ENCODE peak calls at places on chromosomes 16 and 17, in five cellular contexts. Z is HepG2, Q is GM12878, V is NT2/D1, T is H1. U is an unnamed sample.

GRCh38 chr16:62661435-62661834 is 625.2 kb upstream of the CDH8 start:
- DNase-seq in T (no peak), Q (no peak), Z (no peak), V (no peak), U (no peak)

GRCh38 chr17:8062435-8062806 is 23.6 kb downstream of the ALOX15B start:
- DNase-seq in Z (no peak), Q (no peak), T (no peak), V (no peak), U (no peak)

GRCh38 chr17:8021565-8022357 is 17.1 kb upstream of the ALOX15B start:
- DNase-seq in Z (no peak), T (no peak), Q (no peak), V (no peak), U (no peak)

GRCh38 chr16:73196670-73197069 is 148.7 kb upstream of the ZFHX3 start:
- DNase-seq in T (peak; percentile 74), V (peak; percentile 77), Z (peak; percentile 70), Q (peak; percentile 24), U (peak; percentile 81)

GRCh38 chr16:11795887-11796226 is 1.2 kb downstream of the ZC3H7A start:
- DNase-seq in T (no peak), V (no peak), Q (no peak), Z (no peak), U (no peak)

GRCh38 chr17:63809970-63810369 is 17.3 kb upstream of the PSMC5 start:
- DNase-seq in V (no peak), T (no peak), Z (no peak), Q (no peak), U (no peak)

GRCh38 chr17:2214887-2215615 is 88.5 kb downstream of the SMG6 start:
- DNase-seq in Z (no peak), Q (no peak), V (no peak), T (no peak), U (no peak)

GRCh38 chr16:84726670-84727467 is 27.1 kb downstream of the USP10 start:
- DNase-seq in T (peak; percentile 47), Z (peak; percentile 71), Q (peak; percentile 72), V (no peak), U (no peak)

GRCh38 chr17:49249292-49249794 is 18.8 kb upstream of the PHOSPHO1 start:
- DNase-seq in T (no peak), V (no peak), Z (no peak), Q (no peak), U (no peak)

GRCh38 chr16:25785361-25785760 is 93.6 kb downstream of the HS3ST4 start:
- DNase-seq in Q (no peak), Z (no peak), V (no peak), T (no peak), U (no peak)

GRCh38 chr17:76630151-76630550 is 13.4 kb downstream of the ST6GALNAC1 start:
- DNase-seq in V (peak; percentile 15), T (no peak), Q (no peak), Z (no peak), U (no peak)

GRCh38 chr17:74971842-74972106 is 785 bp downstream of the HID1 start:
- DNase-seq in V (no peak), Q (no peak), Z (no peak), T (no peak), U (no peak)

GRCh38 chr17:62178579-62178978 is 113.5 kb upstream of the MED13 start:
- DNase-seq in V (no peak), T (no peak), Z (no peak), Q (no peak), U (no peak)

GRCh38 chr16:66133641-66134402 is 232.7 kb upstream of the CDH5 start:
- DNase-seq in Z (no peak), Q (no peak), T (no peak), V (no peak), U (no peak)

GRCh38 chr17:27526603-27527002 is 70.4 kb downstream of the KSR1 start:
- DNase-seq in V (no peak), T (no peak), Q (no peak), Z (no peak), U (no peak)

GRCh38 chr17:31413871-31414589 is 22.6 kb downstream of the RAB11FIP4 start:
- DNase-seq in T (no peak), Z (no peak), Q (no peak), V (no peak), U (no peak)

GRCh38 chr16:19169081-19169639 is 1.1 kb downstream of the SYT17 start:
- DNase-seq in T (peak; percentile 52), Z (no peak), V (no peak), Q (no peak), U (no peak)

GRCh38 chr16:71894229-71894920 is 956 bp upstream of the IST1 start:
- DNase-seq in Q (no peak), V (peak; percentile 58), Z (peak; percentile 56), T (peak; percentile 68), U (peak; percentile 15)

GRCh38 chr17:55576237-55576998 is 65.2 kb upstream of the SMIM36 start:
- DNase-seq in Z (peak; percentile 28), Q (peak; percentile 8), T (no peak), V (no peak), U (no peak)

GRCh38 chr16:75130150-75130771 is 13.7 kb upstream of the LDHD start:
- DNase-seq in Z (peak; percentile 71), Q (no peak), V (no peak), T (no peak), U (no peak)

GRCh38 chr17:58270476-58271290 is 10.1 kb downstream of the MPO start:
- DNase-seq in T (peak; percentile 54), Q (no peak), V (no peak), Z (no peak), U (peak; percentile 12)

GRCh38 chr17:73384926-73385325 is 73.1 kb upstream of the CDC42EP4 start:
- DNase-seq in V (no peak), Q (no peak), Z (no peak), T (no peak), U (no peak)

GRCh38 chr17:1267471-1267947 is 2.7 kb upstream of the BHLHA9 start:
- DNase-seq in V (no peak), T (no peak), Z (no peak), Q (no peak), U (no peak)

GRCh38 chr17:2416010-2416734 is 15.3 kb upstream of the MNT start:
- DNase-seq in T (peak; percentile 98), Q (no peak), Z (peak; percentile 61), V (no peak), U (peak; percentile 84)

GRCh38 chr17:66727634-66728570 is 107.0 kb upstream of the CACNG5 start:
- DNase-seq in Q (no peak), Z (peak; percentile 47), T (peak; percentile 78), V (peak; percentile 52), U (peak; percentile 75)

GRCh38 chr17:36920032-36921000 is 17.0 kb upstream of the LHX1 start:
- DNase-seq in V (no peak), Z (no peak), T (peak; percentile 63), Q (no peak), U (no peak)

GRCh38 chr17:67052720-67053437 is 8.5 kb downstream of the CACNG1 start:
- DNase-seq in V (no peak), T (no peak), Q (no peak), Z (no peak), U (no peak)

DNA sequence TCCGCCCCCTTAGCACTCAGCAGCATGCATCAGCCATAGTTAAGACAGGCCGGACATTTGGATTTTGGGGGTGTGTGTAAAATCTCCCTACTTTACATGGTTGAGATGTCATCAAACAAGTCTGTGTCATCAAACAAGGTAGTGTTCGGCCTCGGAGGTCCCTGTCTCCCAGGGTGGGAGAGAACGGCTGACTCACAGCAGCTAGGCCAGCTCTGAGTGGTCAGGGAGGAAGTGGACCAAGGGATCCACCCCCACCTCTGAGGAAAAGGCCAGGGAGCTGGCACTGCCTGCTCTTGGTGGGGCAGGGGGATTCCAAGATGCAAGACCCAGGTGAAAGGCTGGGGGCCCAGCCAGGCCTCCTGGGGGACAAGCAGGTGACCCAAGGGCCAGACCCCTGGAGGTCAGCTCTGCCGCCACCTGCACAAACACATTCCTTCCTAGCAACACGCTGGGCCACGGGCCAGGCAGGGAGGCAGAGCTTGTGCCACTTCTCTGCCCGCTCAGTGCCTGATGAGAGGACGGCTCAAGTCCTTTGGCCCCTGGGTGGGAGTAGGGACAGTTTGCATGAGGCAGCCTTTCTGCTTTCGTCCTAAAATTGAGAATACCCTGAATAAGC is 28.5 kb downstream of the KIFC3 start:
- DNase-seq in T (no peak), V (no peak), Z (no peak), Q (no peak), U (no peak)
- TF ChIP-seq SUZ12 in T (no peak), V (no peak), Z (no peak), Q (no peak), U (no peak)

GRCh38 chr16:31397701-31398100 is 4.6 kb downstream of the ITGAD start:
- DNase-seq in T (no peak), Z (no peak), Q (no peak), V (no peak), U (no peak)
- TF ChIP-seq SUZ12 in T (no peak), Z (no peak), Q (no peak), V (no peak), U (no peak)

GRCh38 chr17:33986566-33986965 is 268.5 kb upstream of the CCL2 start:
- DNase-seq in V (no peak), T (no peak), Q (no peak), Z (no peak), U (no peak)
- TF ChIP-seq SUZ12 in V (no peak), T (no peak), Q (no peak), Z (no peak), U (no peak)

GRCh38 chr16:86344881-86345280 is 165.4 kb upstream of the FOXF1 start:
- DNase-seq in Z (no peak), Q (no peak), T (no peak), V (no peak), U (no peak)

GRCh38 chr16:86343733-86344585 is 166.4 kb upstream of the FOXF1 start:
- DNase-seq in V (no peak), T (no peak), Z (no peak), Q (no peak), U (no peak)

GRCh38 chr16:86342161-86342560 is 168.2 kb upstream of the FOXF1 start:
- DNase-seq in T (no peak), Z (no peak), Q (no peak), V (no peak), U (no peak)

GRCh38 chr16:86344586-86344871 is 165.8 kb upstream of the FOXF1 start:
- DNase-seq in Z (no peak), V (no peak), T (no peak), Q (no peak), U (no peak)

DNA sequence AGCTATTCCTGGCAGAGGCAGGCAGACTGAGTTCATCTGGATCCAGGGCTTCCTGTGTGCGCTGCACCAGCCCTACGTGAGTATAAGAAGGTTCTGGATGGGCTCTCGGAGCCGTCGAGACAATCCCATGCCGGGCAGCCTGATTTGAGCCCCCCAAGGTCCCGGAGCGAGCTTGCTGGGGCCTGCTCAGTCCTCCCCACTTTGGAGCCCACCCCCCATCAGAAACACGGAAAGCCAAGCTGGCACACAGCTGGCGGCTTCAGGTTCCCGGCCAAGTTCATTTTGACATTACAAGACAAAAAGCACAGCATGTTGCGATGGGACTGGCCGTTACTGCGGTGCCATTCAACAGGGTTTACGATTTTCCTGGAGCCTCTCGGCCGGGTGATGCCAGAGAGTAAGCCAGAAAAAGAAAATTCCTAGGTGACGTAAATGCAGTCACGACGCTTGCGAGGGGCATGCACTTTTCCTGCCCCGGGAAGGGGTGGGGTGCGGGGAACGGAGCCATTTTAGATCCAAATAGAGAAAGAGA is 167.2 kb upstream of the FOXF1 start:
- DNase-seq in Q (no peak), T (no peak), Z (no peak), V (no peak), U (no peak)
- TF ChIP-seq SUZ12 in Q (no peak), T (no peak), Z (no peak), V (no peak), U (no peak)